ENCODE peak calls at places on chromosomes 16 and 17, in four cellular contexts. J, P, I and M are unnamed samples.
A peak's percentile ranks its signal among the peaks of the same experiment; 100 is the strongest.

GRCh38 chr17:17681744-17682292 is 560 bp downstream of the RAI1 start:
- DNase-seq in J (no peak), P (no peak), I (peak; percentile 86), M (no peak)

GRCh38 chr16:49740190-49740589 is 115.7 kb downstream of the ZNF423 start:
- DNase-seq in J (no peak), I (no peak), P (no peak), M (no peak)

GRCh38 chr17:5672815-5673430 is 88.6 kb upstream of the NLRP1 start:
- DNase-seq in P (no peak), J (no peak), I (no peak), M (no peak)

GRCh38 chr17:33874617-33875060 is 380.4 kb upstream of the CCL2 start:
- DNase-seq in P (no peak), I (no peak), J (no peak), M (no peak)

GRCh38 chr17:19304751-19305150 is 57.8 kb downstream of the B9D1 start:
- DNase-seq in I (peak; percentile 41), J (no peak), P (no peak), M (no peak)

GRCh38 chr16:83336630-83337029 is 471.1 kb upstream of the HSBP1 start:
- DNase-seq in J (no peak), P (peak; percentile 57), I (no peak), M (peak; percentile 13)

GRCh38 chr17:69802045-69802740 is 272.8 kb upstream of the KCNJ16 start:
- DNase-seq in I (no peak), J (no peak), P (no peak), M (no peak)

GRCh38 chr16:30340621-30341020 is 14.5 kb downstream of the CD2BP2 start:
- DNase-seq in P (no peak), J (no peak), I (peak; percentile 53), M (peak; percentile 82)

GRCh38 chr16:15795615-15796014 is 61.2 kb downstream of the MYH11 start:
- DNase-seq in P (no peak), I (peak; percentile 3), J (no peak), M (no peak)

GRCh38 chr16:66849021-66849420 is 4.8 kb downstream of the CA7 start:
- DNase-seq in P (no peak), J (no peak), I (no peak), M (no peak)

GRCh38 chr16:10040136-10041080 is 141.8 kb downstream of the GRIN2A start:
- DNase-seq in J (peak; percentile 2), P (no peak), I (no peak), M (no peak)